ENCODE peak calls at places on chromosomes 12 and 14, in five cellular contexts. M is heart left ventricle, P is AG04450, U is mammary epithelial cell, N is SJSA1. Q is an unnamed sample.

GRCh38 chr12:106434521-106434920 is 77.0 kb downstream of the POLR3B start:
- DNase-seq in P (no peak), U (no peak), N (no peak), M (no peak), Q (no peak)

GRCh38 chr14:74951443-74952194 is 3.8 kb downstream of the PGF start:
- DNase-seq in P (no peak), N (no peak), U (no peak), M (no peak), Q (no peak)

GRCh38 chr12:106741247-106741646 is 33.2 kb upstream of the RIC8B start:
- DNase-seq in N (no peak), P (no peak), U (no peak), M (no peak), Q (no peak)

GRCh38 chr14:86057018-86057667 is 527.2 kb downstream of the FLRT2 start:
- DNase-seq in N (no peak), P (no peak), M (no peak), U (no peak), Q (no peak)

GRCh38 chr12:53638057-53638456 is 11.9 kb upstream of the ATF7 start:
- DNase-seq in P (no peak), M (no peak), N (no peak), U (no peak), Q (no peak)

GRCh38 chr14:77988096-77988870 is 181.9 kb upstream of the NRXN3 start:
- DNase-seq in U (no peak), P (no peak), M (no peak), N (no peak), Q (peak; percentile 20)

GRCh38 chr12:39065455-39065854 is 160.1 kb upstream of the CPNE8 start:
- DNase-seq in N (no peak), P (no peak), M (no peak), U (no peak), Q (no peak)

GRCh38 chr12:78696267-78696666 is 168.3 kb upstream of the SYT1 start:
- DNase-seq in U (no peak), M (no peak), N (no peak), P (no peak), Q (no peak)

GRCh38 chr12:57593187-57593586 is 2.2 kb downstream of the PIP4K2C start:
- DNase-seq in M (no peak), U (no peak), P (no peak), N (no peak), Q (no peak)
- H3K27ac ChIP-seq in M (no peak overlapping the region), U (no peak overlapping the region), P (no peak overlapping the region), N (no peak overlapping the region), Q (no peak overlapping the region)

DNA sequence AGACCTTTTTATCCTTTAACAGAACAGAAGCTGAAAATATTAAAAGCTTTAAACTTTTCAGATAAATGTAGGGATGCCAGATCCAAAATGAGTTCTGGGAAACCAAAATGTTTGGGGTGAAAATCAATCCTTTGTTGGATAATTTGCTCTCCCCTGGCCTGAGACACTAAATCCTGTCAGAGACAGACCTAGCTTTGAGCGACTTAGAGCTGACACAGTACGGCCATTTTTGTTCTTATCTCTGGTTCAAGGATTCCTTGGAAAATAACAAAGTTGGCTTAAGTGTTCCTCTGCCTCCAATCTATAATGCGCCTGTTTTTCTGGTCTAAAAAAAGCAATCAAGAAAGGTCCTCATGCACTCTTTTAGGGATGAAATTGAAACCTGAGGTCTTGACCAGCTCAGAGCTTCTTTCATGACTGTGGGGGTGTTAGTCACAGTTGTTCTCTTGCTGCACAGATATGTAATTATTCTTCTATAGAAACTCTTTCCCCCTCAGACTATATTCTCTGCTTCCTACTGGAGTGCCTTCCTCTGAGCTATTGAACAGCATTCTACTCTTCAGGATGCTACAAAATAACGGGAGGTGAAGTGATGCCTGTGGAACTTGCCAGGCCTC is 52.3 kb upstream of the EGLN3 start:
- DNase-seq in M (no peak), U (no peak), P (no peak), N (no peak), Q (no peak)
- H3K27ac ChIP-seq in M (peak overlapping the region; percentile 46), U (no peak overlapping the region), P (no peak overlapping the region), N (no peak overlapping the region), Q (no peak overlapping the region)

GRCh38 chr12:132074216-132074615 is 69.9 kb downstream of the DDX51 start:
- DNase-seq in N (no peak), M (no peak), U (no peak), P (no peak), Q (no peak)
- H3K27ac ChIP-seq in N (no peak overlapping the region), M (no peak overlapping the region), U (no peak overlapping the region), P (no peak overlapping the region), Q (no peak overlapping the region)

GRCh38 chr14:71289536-71289935 is 382.3 kb downstream of the PCNX1 start:
- DNase-seq in U (no peak), P (no peak), M (no peak), N (no peak), Q (no peak)
- H3K27ac ChIP-seq in U (no peak overlapping the region), P (no peak overlapping the region), M (no peak overlapping the region), N (no peak overlapping the region), Q (no peak overlapping the region)

GRCh38 chr14:37595809-37596595 is 573 bp downstream of the TTC6 start:
- DNase-seq in M (no peak), N (no peak), P (no peak), U (peak; percentile 97), Q (peak; percentile 37)

GRCh38 chr14:37593496-37594237 is 1.4 kb downstream of the FOXA1 start:
- DNase-seq in U (no peak), M (no peak), N (no peak), P (no peak), Q (no peak)

GRCh38 chr14:37592288-37593274 is 2.5 kb downstream of the FOXA1 start:
- DNase-seq in P (no peak), M (no peak), N (no peak), U (no peak), Q (peak; percentile 43)

GRCh38 chr14:37594916-37595808 is at the start of the genes FOXA1 and TTC6:
- DNase-seq in U (peak; percentile 51), M (no peak), N (no peak), P (no peak), Q (peak; percentile 54)

GRCh38 chr14:37594238-37594915 is 672 bp downstream of the FOXA1 start:
- DNase-seq in N (peak; percentile 71), U (peak; percentile 74), M (no peak), P (peak; percentile 32), Q (peak; percentile 53)
- H3K27ac ChIP-seq in N (no peak overlapping the region), U (peak overlapping the region; percentile 49), M (no peak overlapping the region), P (no peak overlapping the region), Q (no peak overlapping the region)

GRCh38 chr14:61927015-61927414 is 164.8 kb downstream of the SNAPC1 start:
- DNase-seq in N (peak; percentile 28), P (peak; percentile 30), M (no peak), U (peak; percentile 68), Q (no peak)

GRCh38 chr14:61925732-61926445 is 163.7 kb downstream of the SNAPC1 start:
- DNase-seq in M (no peak), U (no peak), P (no peak), N (no peak), Q (no peak)

GRCh38 chr14:61929651-61930050 is 167.4 kb downstream of the SNAPC1 start:
- DNase-seq in M (no peak), U (no peak), P (no peak), N (no peak), Q (no peak)

GRCh38 chr14:61928300-61928699 is 166.1 kb downstream of the SNAPC1 start:
- DNase-seq in P (no peak), U (no peak), M (no peak), N (no peak), Q (no peak)

GRCh38 chr14:61927521-61927920 is 165.3 kb downstream of the SNAPC1 start:
- DNase-seq in U (peak; percentile 70), P (peak; percentile 55), M (no peak), N (peak; percentile 17), Q (no peak)
- H3K27ac ChIP-seq in U (peak overlapping the region; percentile 63), P (no peak overlapping the region), M (no peak overlapping the region), N (no peak overlapping the region), Q (no peak overlapping the region)

GRCh38 chr14:21528381-21529348 is 2.5 kb upstream of the SALL2 start:
- DNase-seq in P (no peak), M (no peak), N (no peak), U (no peak), Q (no peak)
- H3K27ac ChIP-seq in P (no peak overlapping the region), M (no peak overlapping the region), N (no peak overlapping the region), U (no peak overlapping the region), Q (no peak overlapping the region)

GRCh38 chr12:27096420-27096819 is 14.0 kb upstream of the C12orf71 start:
- DNase-seq in P (no peak), M (no peak), N (no peak), U (peak; percentile 28), Q (no peak)
- H3K27ac ChIP-seq in P (no peak overlapping the region), M (no peak overlapping the region), N (no peak overlapping the region), U (no peak overlapping the region), Q (no peak overlapping the region)